ENCODE peak calls at places on chromosome 12, in seven cellular contexts. I is stomach, H is PC-9, P is Karpas-422, Q is right lobe of liver, U is breast epithelium, S is colonic mucosa. F is an unnamed sample.

GRCh38 chr12:63070709-63071108 is 80.3 kb downstream of the AVPR1A start:
- DNase-seq in H (no peak), P (no peak), Q (no peak), U (no peak), S (no peak), I (no peak), F (no peak)

GRCh38 chr12:110883251-110883650 is 36.5 kb downstream of the CCDC63 start:
- DNase-seq in H (no peak), Q (no peak), S (no peak), U (no peak), P (no peak), I (no peak), F (no peak)

GRCh38 chr12:18676112-18676511 is 61.7 kb downstream of the PLCZ1 start:
- DNase-seq in S (no peak), Q (no peak), P (no peak), I (no peak), H (no peak), U (no peak), F (no peak)

GRCh38 chr12:57455374-57456144 is 452 bp downstream of the INHBE start:
- DNase-seq in Q (no peak), U (no peak), S (no peak), I (no peak), H (no peak), P (peak; percentile 65), F (no peak)

GRCh38 chr12:112674539-112674938 is 117.0 kb upstream of the RPH3A start:
- DNase-seq in I (no peak), Q (no peak), H (no peak), P (no peak), S (no peak), U (no peak), F (no peak)

GRCh38 chr12:55637467-55637866 is 775 bp downstream of the OR10P1 start:
- DNase-seq in H (no peak), I (no peak), U (no peak), Q (no peak), P (no peak), S (no peak), F (peak; percentile 15)

GRCh38 chr12:101780599-101780998 is 41.3 kb upstream of the SYCP3 start:
- DNase-seq in Q (no peak), S (no peak), P (peak; percentile 61), H (no peak), I (no peak), U (no peak), F (no peak)

GRCh38 chr12:58757422-58757821 is 162.9 kb downstream of the LRIG3 start:
- DNase-seq in H (no peak), P (no peak), S (no peak), I (no peak), Q (no peak), U (no peak), F (no peak)

GRCh38 chr12:98997-99396 is 32.4 kb downstream of the IQSEC3 start:
- DNase-seq in P (no peak), U (no peak), S (no peak), Q (no peak), H (no peak), I (no peak), F (no peak)

GRCh38 chr12:33605776-33606175 is 166.2 kb upstream of the SYT10 start:
- DNase-seq in I (no peak), S (no peak), U (no peak), P (peak; percentile 51), Q (no peak), H (no peak), F (peak; percentile 56)

GRCh38 chr12:31570880-31571279 is 20.1 kb downstream of the DENND5B start:
- DNase-seq in P (no peak), I (no peak), S (no peak), H (no peak), U (no peak), Q (no peak), F (no peak)

GRCh38 chr12:91885851-91886250 is 259.8 kb downstream of the BTG1 start:
- DNase-seq in P (no peak), I (no peak), U (no peak), S (no peak), H (peak; percentile 97), Q (no peak), F (no peak)

GRCh38 chr12:105461276-105461975 is 130.9 kb downstream of the C12orf75 start:
- DNase-seq in Q (no peak), H (no peak), I (no peak), S (no peak), U (no peak), P (no peak), F (no peak)

GRCh38 chr12:57846285-57846576 is 298 bp downstream of the CTDSP2 start:
- DNase-seq in P (peak; percentile 59), I (peak; percentile 35), H (no peak), Q (no peak), S (no peak), U (no peak), F (no peak)

GRCh38 chr12:55736780-55737580 is 5.9 kb upstream of the GDF11 start:
- DNase-seq in U (peak; percentile 62), I (peak; percentile 85), Q (peak; percentile 69), S (peak; percentile 88), H (peak; percentile 74), P (peak; percentile 86), F (peak; percentile 93)

GRCh38 chr12:108679282-108679681 is 45.6 kb upstream of the SELPLG start:
- DNase-seq in I (no peak), H (no peak), S (no peak), P (no peak), Q (no peak), U (no peak), F (no peak)
- H3K27me3 ChIP-seq in I (no peaks in the 10 kb centered on the region), H (no peaks in the 10 kb centered on the region), S (no peaks in the 10 kb centered on the region), P (no peaks in the 10 kb centered on the region), Q (no peaks in the 10 kb centered on the region), U (no peaks in the 10 kb centered on the region), F (no peaks in the 10 kb centered on the region)

DNA sequence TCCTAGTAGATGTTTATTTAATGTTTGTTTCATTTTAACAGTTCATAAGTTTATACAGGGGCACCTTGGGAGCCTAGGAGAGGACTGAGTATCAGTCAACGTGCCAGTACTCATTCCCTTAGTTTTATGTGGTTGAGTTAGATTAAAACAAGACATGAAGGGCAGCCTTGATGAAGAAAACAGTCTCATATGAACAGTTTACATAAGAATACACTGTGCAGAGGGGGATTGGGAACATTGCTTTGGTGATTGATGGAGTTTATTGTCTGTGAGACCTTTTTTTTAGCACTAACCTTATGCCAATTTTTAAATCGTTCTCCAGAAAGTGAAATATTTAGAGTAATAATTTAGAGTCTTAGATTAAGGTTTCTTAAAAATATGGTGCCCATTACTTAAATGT is 46.1 kb downstream of the LEMD3 start:
- DNase-seq in U (no peak), S (no peak), Q (no peak), I (no peak), P (no peak), H (no peak), F (no peak)
- H3K27ac ChIP-seq in U (no peak overlapping the region), S (no peak overlapping the region), Q (no peak overlapping the region), I (no peak overlapping the region), P (no peak overlapping the region), H (no peak overlapping the region), F (no peak overlapping the region)

GRCh38 chr12:49959570-49960473 is 1.9 kb upstream of the AQP5 start:
- DNase-seq in S (no peak), I (peak; percentile 83), H (peak; percentile 88), P (peak; percentile 89), Q (peak; percentile 28), U (peak; percentile 70), F (no peak)

GRCh38 chr12:49960474-49961110 is 1.1 kb upstream of the AQP5 start:
- DNase-seq in P (peak; percentile 60), Q (no peak), H (no peak), I (no peak), U (no peak), S (no peak), F (no peak)

GRCh38 chr12:49961993-49962764 is 507 bp downstream of the AQP5 start:
- DNase-seq in Q (peak; percentile 35), H (no peak), S (no peak), P (no peak), U (no peak), I (no peak), F (no peak)

GRCh38 chr12:49962861-49963765 is 1.4 kb downstream of the AQP5 start:
- DNase-seq in S (peak; percentile 57), P (peak; percentile 96), Q (peak; percentile 94), U (peak; percentile 92), I (peak; percentile 95), H (peak; percentile 90), F (peak; percentile 51)

GRCh38 chr12:49961111-49961922 is at the start of gene AQP5:
- DNase-seq in S (no peak), H (no peak), U (no peak), Q (no peak), I (peak; percentile 34), P (no peak), F (no peak)
- H3K27me3 ChIP-seq in S (peaks cover 17% of the 10 kb centered on the region), H (no peaks in the 10 kb centered on the region), U (no peaks in the 10 kb centered on the region), Q (no peaks in the 10 kb centered on the region), I (peaks cover 26% of the 10 kb centered on the region), P (no peaks in the 10 kb centered on the region), F (peaks cover 7% of the 10 kb centered on the region)

GRCh38 chr12:98422809-98423208 is 92.6 kb upstream of the TMPO start:
- DNase-seq in S (peak; percentile 82), H (no peak), P (no peak), U (no peak), Q (no peak), I (no peak), F (peak; percentile 93)

GRCh38 chr12:98422359-98422758 is 93.0 kb upstream of the TMPO start:
- DNase-seq in Q (no peak), S (no peak), H (no peak), P (no peak), U (no peak), I (no peak), F (no peak)

GRCh38 chr12:98424726-98425401 is 90.5 kb upstream of the TMPO start:
- DNase-seq in Q (no peak), I (peak; percentile 64), U (no peak), S (peak; percentile 77), H (peak; percentile 91), P (peak; percentile 78), F (peak; percentile 85)

GRCh38 chr12:98423963-98424362 is 91.4 kb upstream of the TMPO start:
- DNase-seq in I (no peak), S (no peak), U (no peak), P (no peak), Q (no peak), H (no peak), F (no peak)

DNA sequence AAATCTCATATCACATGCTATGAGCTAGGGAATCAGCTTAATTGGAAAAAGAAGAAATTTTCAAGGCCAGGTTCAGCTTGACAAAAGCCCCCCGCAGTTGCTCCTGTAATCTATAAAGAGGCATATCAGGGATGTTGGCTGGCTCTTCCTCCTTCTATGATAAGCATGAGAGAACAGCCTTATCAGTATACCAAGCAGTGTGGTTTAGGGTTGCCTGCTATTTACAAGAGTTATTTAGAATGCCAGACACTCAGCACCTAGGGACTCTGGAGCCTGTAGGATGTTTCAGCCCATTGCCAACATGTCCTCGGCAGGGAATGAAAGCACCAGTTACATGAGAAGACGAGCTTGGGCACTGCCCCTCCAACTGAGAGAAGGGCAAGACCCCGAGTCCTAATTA is 89.5 kb upstream of the TMPO start:
- DNase-seq in P (no peak), I (no peak), S (no peak), H (no peak), Q (no peak), U (no peak), F (no peak)
- H3K27ac ChIP-seq in P (no peak overlapping the region), I (no peak overlapping the region), S (no peak overlapping the region), H (no peak overlapping the region), Q (no peak overlapping the region), U (no peak overlapping the region), F (no peak overlapping the region)

GRCh38 chr12:102961488-102961801 is 4.0 kb downstream of the ASCL1 start:
- DNase-seq in S (no peak), P (no peak), H (no peak), Q (no peak), I (no peak), U (no peak), F (no peak)
- H3K27me3 ChIP-seq in S (peaks cover 92% of the 10 kb centered on the region), P (no peaks in the 10 kb centered on the region), H (peaks cover 49% of the 10 kb centered on the region), Q (no peaks in the 10 kb centered on the region), I (peaks cover 84% of the 10 kb centered on the region), U (peaks cover 93% of the 10 kb centered on the region), F (peaks cover 49% of the 10 kb centered on the region)

F was measured in small intestine.